ENCODE peak calls at places on chromosome 15, in ten cellular contexts. One of them, this sample, is unnamed.

GRCh38 chr15:69318033-69318432 is 19.3 kb downstream of the PAQR5 start:
- DNase-seq in uterus: no peak
- DNase-seq in kidney glomerular epithelial cell: no peak
- DNase-seq in fibroblast of villous mesenchyme: no peak
- DNase-seq in neural progenitor cell: no peak
- DNase-seq in activated CD8-positive, alpha-beta memory T cell treated with anti-CD3 and anti-CD28 coated beads for 4 hours: no peak
- DNase-seq in SK-N-DZ: no peak
- DNase-seq in bronchial epithelial cell: no peak
- DNase-seq in hepatocyte: no peak
- DNase-seq in SK-N-SH: peak
- DNase-seq in this sample: peak

GRCh38 chr15:91861223-91861622 is 7.7 kb downstream of the SLCO3A1 start:
- DNase-seq in SK-N-SH: no peak
- DNase-seq in neural progenitor cell: peak
- DNase-seq in hepatocyte: no peak
- DNase-seq in uterus: no peak
- DNase-seq in activated CD8-positive, alpha-beta memory T cell treated with anti-CD3 and anti-CD28 coated beads for 4 hours: no peak
- DNase-seq in kidney glomerular epithelial cell: no peak
- DNase-seq in bronchial epithelial cell: no peak
- DNase-seq in fibroblast of villous mesenchyme: no peak
- DNase-seq in SK-N-DZ: no peak
- DNase-seq in this sample: no peak

GRCh38 chr15:99343836-99344551 is 92.7 kb downstream of the LRRC28 start:
- DNase-seq in bronchial epithelial cell: no peak
- DNase-seq in hepatocyte: no peak
- DNase-seq in uterus: peak
- DNase-seq in fibroblast of villous mesenchyme: no peak
- DNase-seq in SK-N-SH: peak
- DNase-seq in SK-N-DZ: no peak
- DNase-seq in kidney glomerular epithelial cell: no peak
- DNase-seq in activated CD8-positive, alpha-beta memory T cell treated with anti-CD3 and anti-CD28 coated beads for 4 hours: peak
- DNase-seq in neural progenitor cell: peak
- DNase-seq in this sample: no peak

GRCh38 chr15:51205050-51205707 is 110.5 kb upstream of the TNFAIP8L3 start:
- DNase-seq in uterus: no peak
- DNase-seq in SK-N-SH: no peak
- DNase-seq in fibroblast of villous mesenchyme: no peak
- DNase-seq in kidney glomerular epithelial cell: no peak
- DNase-seq in bronchial epithelial cell: no peak
- DNase-seq in hepatocyte: no peak
- DNase-seq in neural progenitor cell: no peak
- DNase-seq in SK-N-DZ: no peak
- DNase-seq in activated CD8-positive, alpha-beta memory T cell treated with anti-CD3 and anti-CD28 coated beads for 4 hours: no peak
- DNase-seq in this sample: no peak

GRCh38 chr15:55552926-55553325 is 35.2 kb downstream of the PYGO1 start:
- DNase-seq in neural progenitor cell: peak
- DNase-seq in bronchial epithelial cell: no peak
- DNase-seq in fibroblast of villous mesenchyme: peak
- DNase-seq in uterus: no peak
- DNase-seq in activated CD8-positive, alpha-beta memory T cell treated with anti-CD3 and anti-CD28 coated beads for 4 hours: no peak
- DNase-seq in kidney glomerular epithelial cell: peak
- DNase-seq in hepatocyte: peak
- DNase-seq in SK-N-SH: no peak
- DNase-seq in SK-N-DZ: peak
- DNase-seq in this sample: no peak

GRCh38 chr15:24956131-24956838 is 1.5 kb downstream of the SNRPN start:
- DNase-seq in neural progenitor cell: peak
- DNase-seq in SK-N-SH: peak
- DNase-seq in uterus: peak
- DNase-seq in activated CD8-positive, alpha-beta memory T cell treated with anti-CD3 and anti-CD28 coated beads for 4 hours: no peak
- DNase-seq in hepatocyte: peak
- DNase-seq in bronchial epithelial cell: peak
- DNase-seq in SK-N-DZ: peak
- DNase-seq in fibroblast of villous mesenchyme: peak
- DNase-seq in kidney glomerular epithelial cell: peak
- DNase-seq in this sample: peak

GRCh38 chr15:71143373-71144310 is 28.4 kb downstream of the THSD4 start:
- DNase-seq in bronchial epithelial cell: no peak
- DNase-seq in kidney glomerular epithelial cell: no peak
- DNase-seq in SK-N-DZ: no peak
- DNase-seq in SK-N-SH: no peak
- DNase-seq in fibroblast of villous mesenchyme: no peak
- DNase-seq in neural progenitor cell: no peak
- DNase-seq in uterus: no peak
- DNase-seq in activated CD8-positive, alpha-beta memory T cell treated with anti-CD3 and anti-CD28 coated beads for 4 hours: no peak
- DNase-seq in hepatocyte: no peak
- DNase-seq in this sample: no peak

GRCh38 chr15:82851981-82852511 is 42.6 kb downstream of the WHAMM start:
- DNase-seq in hepatocyte: no peak
- DNase-seq in SK-N-DZ: no peak
- DNase-seq in kidney glomerular epithelial cell: no peak
- DNase-seq in bronchial epithelial cell: no peak
- DNase-seq in SK-N-SH: no peak
- DNase-seq in fibroblast of villous mesenchyme: no peak
- DNase-seq in uterus: no peak
- DNase-seq in neural progenitor cell: peak
- DNase-seq in activated CD8-positive, alpha-beta memory T cell treated with anti-CD3 and anti-CD28 coated beads for 4 hours: no peak
- DNase-seq in this sample: no peak

GRCh38 chr15:88401972-88402656 is 65.1 kb downstream of the MRPL46 start:
- DNase-seq in bronchial epithelial cell: no peak
- DNase-seq in hepatocyte: peak
- DNase-seq in activated CD8-positive, alpha-beta memory T cell treated with anti-CD3 and anti-CD28 coated beads for 4 hours: no peak
- DNase-seq in fibroblast of villous mesenchyme: no peak
- DNase-seq in uterus: no peak
- DNase-seq in SK-N-SH: peak
- DNase-seq in kidney glomerular epithelial cell: no peak
- DNase-seq in neural progenitor cell: peak
- DNase-seq in SK-N-DZ: peak
- DNase-seq in this sample: no peak

GRCh38 chr15:81299630-81300273 is 24.2 kb downstream of the STARD5 start:
- DNase-seq in hepatocyte: no peak
- DNase-seq in SK-N-SH: no peak
- DNase-seq in kidney glomerular epithelial cell: no peak
- DNase-seq in fibroblast of villous mesenchyme: no peak
- DNase-seq in bronchial epithelial cell: no peak
- DNase-seq in activated CD8-positive, alpha-beta memory T cell treated with anti-CD3 and anti-CD28 coated beads for 4 hours: no peak
- DNase-seq in SK-N-DZ: no peak
- DNase-seq in uterus: no peak
- DNase-seq in neural progenitor cell: no peak
- DNase-seq in this sample: peak

GRCh38 chr15:98525625-98526024 is 122.7 kb upstream of the IGF1R start:
- DNase-seq in fibroblast of villous mesenchyme: peak
- DNase-seq in SK-N-SH: no peak
- DNase-seq in neural progenitor cell: no peak
- DNase-seq in activated CD8-positive, alpha-beta memory T cell treated with anti-CD3 and anti-CD28 coated beads for 4 hours: no peak
- DNase-seq in kidney glomerular epithelial cell: no peak
- DNase-seq in bronchial epithelial cell: no peak
- DNase-seq in SK-N-DZ: no peak
- DNase-seq in uterus: no peak
- DNase-seq in hepatocyte: peak
- DNase-seq in this sample: no peak

GRCh38 chr15:77187751-77188464 is 117.0 kb upstream of the TSPAN3 start:
- DNase-seq in uterus: no peak
- DNase-seq in activated CD8-positive, alpha-beta memory T cell treated with anti-CD3 and anti-CD28 coated beads for 4 hours: no peak
- DNase-seq in SK-N-SH: no peak
- DNase-seq in hepatocyte: no peak
- DNase-seq in kidney glomerular epithelial cell: no peak
- DNase-seq in SK-N-DZ: no peak
- DNase-seq in fibroblast of villous mesenchyme: peak
- DNase-seq in bronchial epithelial cell: peak
- DNase-seq in neural progenitor cell: no peak
- DNase-seq in this sample: no peak

GRCh38 chr15:90584841-90585240 is 55.1 kb downstream of the CRTC3 start:
- DNase-seq in uterus: no peak
- DNase-seq in kidney glomerular epithelial cell: no peak
- DNase-seq in hepatocyte: no peak
- DNase-seq in SK-N-DZ: no peak
- DNase-seq in SK-N-SH: no peak
- DNase-seq in fibroblast of villous mesenchyme: no peak
- DNase-seq in activated CD8-positive, alpha-beta memory T cell treated with anti-CD3 and anti-CD28 coated beads for 4 hours: no peak
- DNase-seq in bronchial epithelial cell: no peak
- DNase-seq in neural progenitor cell: no peak
- DNase-seq in this sample: no peak

GRCh38 chr15:82572986-82573385 is 32.7 kb upstream of the RPS17 start:
- DNase-seq in uterus: no peak
- DNase-seq in activated CD8-positive, alpha-beta memory T cell treated with anti-CD3 and anti-CD28 coated beads for 4 hours: no peak
- DNase-seq in neural progenitor cell: no peak
- DNase-seq in SK-N-SH: peak
- DNase-seq in kidney glomerular epithelial cell: peak
- DNase-seq in hepatocyte: no peak
- DNase-seq in SK-N-DZ: no peak
- DNase-seq in bronchial epithelial cell: no peak
- DNase-seq in fibroblast of villous mesenchyme: no peak
- DNase-seq in this sample: no peak

GRCh38 chr15:50418041-50418583 is 6.1 kb upstream of the USP8 start:
- DNase-seq in fibroblast of villous mesenchyme: no peak
- DNase-seq in bronchial epithelial cell: no peak
- DNase-seq in uterus: no peak
- DNase-seq in activated CD8-positive, alpha-beta memory T cell treated with anti-CD3 and anti-CD28 coated beads for 4 hours: no peak
- DNase-seq in SK-N-SH: no peak
- DNase-seq in hepatocyte: no peak
- DNase-seq in kidney glomerular epithelial cell: no peak
- DNase-seq in SK-N-DZ: no peak
- DNase-seq in neural progenitor cell: no peak
- DNase-seq in this sample: no peak

GRCh38 chr15:25905140-25905539 is 42.0 kb upstream of the ATP10A start:
- DNase-seq in bronchial epithelial cell: peak
- DNase-seq in kidney glomerular epithelial cell: peak
- DNase-seq in SK-N-SH: no peak
- DNase-seq in neural progenitor cell: no peak
- DNase-seq in SK-N-DZ: no peak
- DNase-seq in uterus: no peak
- DNase-seq in hepatocyte: no peak
- DNase-seq in fibroblast of villous mesenchyme: peak
- DNase-seq in activated CD8-positive, alpha-beta memory T cell treated with anti-CD3 and anti-CD28 coated beads for 4 hours: no peak
- DNase-seq in this sample: no peak

GRCh38 chr15:70495988-70496387 is 267.4 kb downstream of the UACA start:
- DNase-seq in SK-N-SH: no peak
- DNase-seq in hepatocyte: no peak
- DNase-seq in bronchial epithelial cell: no peak
- DNase-seq in neural progenitor cell: no peak
- DNase-seq in SK-N-DZ: no peak
- DNase-seq in activated CD8-positive, alpha-beta memory T cell treated with anti-CD3 and anti-CD28 coated beads for 4 hours: no peak
- DNase-seq in kidney glomerular epithelial cell: no peak
- DNase-seq in fibroblast of villous mesenchyme: no peak
- DNase-seq in uterus: no peak
- DNase-seq in this sample: no peak

GRCh38 chr15:52093539-52094502 is 18.8 kb downstream of the BCL2L10 start:
- DNase-seq in fibroblast of villous mesenchyme: peak
- DNase-seq in kidney glomerular epithelial cell: peak
- DNase-seq in SK-N-SH: no peak
- DNase-seq in neural progenitor cell: no peak
- DNase-seq in uterus: peak
- DNase-seq in SK-N-DZ: no peak
- DNase-seq in hepatocyte: no peak
- DNase-seq in activated CD8-positive, alpha-beta memory T cell treated with anti-CD3 and anti-CD28 coated beads for 4 hours: no peak
- DNase-seq in bronchial epithelial cell: peak
- DNase-seq in this sample: no peak

GRCh38 chr15:69388259-69388658 is 25.9 kb upstream of the KIF23 start:
- DNase-seq in activated CD8-positive, alpha-beta memory T cell treated with anti-CD3 and anti-CD28 coated beads for 4 hours: no peak
- DNase-seq in bronchial epithelial cell: peak
- DNase-seq in SK-N-DZ: no peak
- DNase-seq in uterus: no peak
- DNase-seq in fibroblast of villous mesenchyme: peak
- DNase-seq in SK-N-SH: no peak
- DNase-seq in hepatocyte: no peak
- DNase-seq in kidney glomerular epithelial cell: no peak
- DNase-seq in neural progenitor cell: no peak
- DNase-seq in this sample: no peak

GRCh38 chr15:68313501-68314390 is 36.2 kb downstream of the FEM1B start:
- DNase-seq in SK-N-DZ: no peak
- DNase-seq in SK-N-SH: peak
- DNase-seq in bronchial epithelial cell: no peak
- DNase-seq in hepatocyte: no peak
- DNase-seq in kidney glomerular epithelial cell: no peak
- DNase-seq in uterus: peak
- DNase-seq in activated CD8-positive, alpha-beta memory T cell treated with anti-CD3 and anti-CD28 coated beads for 4 hours: no peak
- DNase-seq in neural progenitor cell: no peak
- DNase-seq in fibroblast of villous mesenchyme: no peak
- DNase-seq in this sample: peak

GRCh38 chr15:36967929-36968328 is 132.4 kb downstream of the MEIS2 start:
- DNase-seq in kidney glomerular epithelial cell: no peak
- DNase-seq in uterus: no peak
- DNase-seq in fibroblast of villous mesenchyme: no peak
- DNase-seq in neural progenitor cell: no peak
- DNase-seq in SK-N-DZ: no peak
- DNase-seq in bronchial epithelial cell: no peak
- DNase-seq in hepatocyte: no peak
- DNase-seq in SK-N-SH: no peak
- DNase-seq in activated CD8-positive, alpha-beta memory T cell treated with anti-CD3 and anti-CD28 coated beads for 4 hours: no peak
- DNase-seq in this sample: no peak

GRCh38 chr15:69591905-69592508 is 139.4 kb downstream of the RPLP1 start:
- DNase-seq in neural progenitor cell: no peak
- DNase-seq in kidney glomerular epithelial cell: peak
- DNase-seq in fibroblast of villous mesenchyme: no peak
- DNase-seq in activated CD8-positive, alpha-beta memory T cell treated with anti-CD3 and anti-CD28 coated beads for 4 hours: no peak
- DNase-seq in SK-N-SH: no peak
- DNase-seq in bronchial epithelial cell: peak
- DNase-seq in uterus: no peak
- DNase-seq in SK-N-DZ: no peak
- DNase-seq in hepatocyte: peak
- DNase-seq in this sample: no peak

GRCh38 chr15:59522988-59523461 is 85.0 kb downstream of the FAM81A start:
- DNase-seq in bronchial epithelial cell: no peak
- DNase-seq in fibroblast of villous mesenchyme: no peak
- DNase-seq in kidney glomerular epithelial cell: no peak
- DNase-seq in neural progenitor cell: no peak
- DNase-seq in hepatocyte: peak
- DNase-seq in uterus: no peak
- DNase-seq in SK-N-SH: no peak
- DNase-seq in SK-N-DZ: no peak
- DNase-seq in activated CD8-positive, alpha-beta memory T cell treated with anti-CD3 and anti-CD28 coated beads for 4 hours: peak
- DNase-seq in this sample: no peak